ENCODE peak calls at places on chromosomes 2 and 18, in four cellular contexts. G, C, J and Q are unnamed samples.

GRCh38 chr2:88184762-88185161 is 14.6 kb downstream of the THNSL2 start:
- DNase-seq in C (no peak), G (no peak), J (no peak), Q (no peak)

GRCh38 chr2:163897799-163898198 is 162.0 kb upstream of the FIGN start:
- DNase-seq in C (no peak), J (no peak), G (no peak), Q (no peak)

GRCh38 chr2:42267530-42267929 is 93.5 kb downstream of the COX7A2L start:
- DNase-seq in G (no peak), J (no peak), C (no peak), Q (no peak)

GRCh38 chr2:95359035-95359434 is 43.5 kb upstream of the FAHD2A start:
- DNase-seq in J (no peak), G (no peak), C (no peak), Q (no peak)

GRCh38 chr2:132374551-132374950 is 42.1 kb upstream of the GPR39 start:
- DNase-seq in G (no peak), C (no peak), J (no peak), Q (no peak)

GRCh38 chr2:224579411-224579810 is 5.8 kb downstream of the CUL3 start:
- DNase-seq in J (no peak), C (no peak), G (no peak), Q (no peak)

GRCh38 chr2:64808092-64808491 is 154.4 kb upstream of the SERTAD2 start:
- DNase-seq in J (no peak), G (no peak), C (no peak), Q (no peak)

GRCh38 chr2:10180271-10180670 is 57.7 kb downstream of the RRM2 start:
- DNase-seq in J (no peak), C (no peak), G (no peak), Q (no peak)

GRCh38 chr2:12341919-12342318 is 374.8 kb upstream of the TRIB2 start:
- DNase-seq in J (no peak), C (no peak), G (no peak), Q (no peak)

GRCh38 chr18:67425724-67426123 is 90.8 kb downstream of the DSEL start:
- DNase-seq in C (no peak), G (no peak), J (no peak), Q (no peak)

GRCh38 chr2:201797175-201797840 is 9.0 kb upstream of the CDK15 start:
- DNase-seq in G (no peak), J (no peak), C (no peak), Q (no peak)

GRCh38 chr2:8264981-8265380 is 416.9 kb upstream of the ID2 start:
- DNase-seq in J (no peak), C (no peak), G (no peak), Q (no peak)

GRCh38 chr18:69233465-69234054 is 167.1 kb upstream of the DOK6 start:
- DNase-seq in C (no peak), G (no peak), J (no peak), Q (no peak)

GRCh38 chr2:222611684-222612083 is 44.2 kb downstream of the FARSB start:
- DNase-seq in J (no peak), G (no peak), C (no peak), Q (no peak)